ENCODE peak calls at places on chromosome 17, in eight cellular contexts. S is dorsolateral prefrontal cortex, J is psoas muscle, W is PC-9, R is body of pancreas, C is ovary, F is fibroblast of lung, A is PC-3. P is an unnamed sample.

GRCh38 chr17:45680360-45680759 is 103.8 kb upstream of the CRHR1 start:
- DNase-seq in J (no peak), W (no peak), S (no peak), F (no peak), C (no peak), A (no peak), R (peak; percentile 22), P (no peak)

GRCh38 chr17:34241062-34241461 is 14.0 kb upstream of the CCL2 start:
- DNase-seq in C (no peak), J (peak; percentile 87), W (no peak), R (peak; percentile 54), A (no peak), S (no peak), F (peak; percentile 49), P (no peak)

GRCh38 chr17:49708515-49709161 is 874 bp upstream of the SLC35B1 start:
- DNase-seq in C (no peak), F (peak; percentile 15), R (no peak), S (no peak), W (peak; percentile 32), A (peak; percentile 28), J (no peak), P (no peak)

GRCh38 chr17:45440161-45440859 is 7.6 kb upstream of the ARHGAP27 start:
- DNase-seq in S (no peak), R (no peak), A (peak; percentile 84), J (no peak), F (peak; percentile 7), W (peak; percentile 90), C (no peak), P (no peak)

GRCh38 chr17:37520174-37520573 is 30.5 kb downstream of the DUSP14 start:
- DNase-seq in S (no peak), F (no peak), C (no peak), A (no peak), J (no peak), W (no peak), R (no peak), P (no peak)

GRCh38 chr17:57536789-57537523 is 208.1 kb downstream of the CCDC182 start:
- DNase-seq in C (no peak), S (no peak), J (no peak), A (no peak), R (no peak), W (no peak), F (no peak), P (no peak)

GRCh38 chr17:35314415-35315216 is 58.8 kb downstream of the SLFN11 start:
- DNase-seq in C (no peak), F (no peak), W (no peak), R (no peak), S (no peak), A (no peak), J (no peak), P (no peak)

GRCh38 chr17:40451420-40451819 is 8.2 kb downstream of the IGFBP4 start:
- DNase-seq in C (peak; percentile 91), F (peak; percentile 88), R (peak; percentile 62), S (no peak), W (no peak), J (peak; percentile 91), A (no peak), P (no peak)

GRCh38 chr17:44556854-44557606 is at the start of gene FZD2:
- DNase-seq in J (peak; percentile 84), S (no peak), C (peak; percentile 88), W (peak; percentile 90), R (peak; percentile 76), A (peak; percentile 98), F (peak; percentile 98), P (peak; percentile 97)

GRCh38 chr17:57607553-57608120 is 137.5 kb downstream of the CCDC182 start:
- DNase-seq in F (no peak), R (no peak), A (peak; percentile 83), W (peak; percentile 64), J (peak; percentile 72), S (no peak), C (no peak), P (no peak)

GRCh38 chr17:49565948-49566491 is 9.7 kb upstream of the NXPH3 start:
- DNase-seq in A (peak; percentile 46), R (peak; percentile 84), C (peak; percentile 93), F (peak; percentile 5), J (peak; percentile 91), W (no peak), S (no peak), P (no peak)

GRCh38 chr17:10285896-10286295 is 86.9 kb downstream of the MYH13 start:
- DNase-seq in A (no peak), R (no peak), S (no peak), F (no peak), C (no peak), J (no peak), W (no peak), P (no peak)

GRCh38 chr17:80002242-80002641 is 33.4 kb downstream of the TBC1D16 start:
- DNase-seq in W (no peak), F (no peak), R (no peak), S (no peak), A (no peak), J (no peak), C (no peak), P (no peak)

GRCh38 chr17:81842378-81842724 is 7.5 kb upstream of the PPP1R27 start:
- DNase-seq in R (no peak), F (no peak), S (no peak), W (no peak), A (no peak), C (no peak), J (no peak), P (no peak)

GRCh38 chr17:27473748-27474609 is 17.7 kb downstream of the KSR1 start:
- DNase-seq in A (no peak), W (no peak), S (no peak), C (no peak), F (no peak), R (peak; percentile 81), J (no peak), P (no peak)

GRCh38 chr17:20143740-20144139 is 134.6 kb downstream of the SPECC1 start:
- DNase-seq in C (no peak), J (no peak), F (no peak), W (no peak), A (no peak), R (no peak), S (no peak), P (no peak)

GRCh38 chr17:38598536-38598935 is 7.2 kb downstream of the SRCIN1 start:
- DNase-seq in C (no peak), F (peak; percentile 79), S (no peak), W (peak; percentile 87), J (no peak), A (peak; percentile 76), R (peak; percentile 86), P (peak; percentile 61)

GRCh38 chr17:1360975-1361374 is 39.0 kb downstream of the YWHAE start:
- DNase-seq in F (no peak), W (no peak), C (no peak), A (no peak), S (no peak), J (no peak), R (no peak), P (no peak)

GRCh38 chr17:39352511-39352910 is 48.9 kb downstream of the FBXL20 start:
- DNase-seq in J (no peak), A (no peak), S (no peak), C (no peak), W (no peak), R (no peak), F (no peak), P (no peak)

GRCh38 chr17:80210348-80211108 is 9.6 kb downstream of the SGSH start:
- DNase-seq in J (no peak), A (no peak), R (no peak), S (no peak), C (no peak), F (no peak), W (no peak), P (no peak)

DNA sequence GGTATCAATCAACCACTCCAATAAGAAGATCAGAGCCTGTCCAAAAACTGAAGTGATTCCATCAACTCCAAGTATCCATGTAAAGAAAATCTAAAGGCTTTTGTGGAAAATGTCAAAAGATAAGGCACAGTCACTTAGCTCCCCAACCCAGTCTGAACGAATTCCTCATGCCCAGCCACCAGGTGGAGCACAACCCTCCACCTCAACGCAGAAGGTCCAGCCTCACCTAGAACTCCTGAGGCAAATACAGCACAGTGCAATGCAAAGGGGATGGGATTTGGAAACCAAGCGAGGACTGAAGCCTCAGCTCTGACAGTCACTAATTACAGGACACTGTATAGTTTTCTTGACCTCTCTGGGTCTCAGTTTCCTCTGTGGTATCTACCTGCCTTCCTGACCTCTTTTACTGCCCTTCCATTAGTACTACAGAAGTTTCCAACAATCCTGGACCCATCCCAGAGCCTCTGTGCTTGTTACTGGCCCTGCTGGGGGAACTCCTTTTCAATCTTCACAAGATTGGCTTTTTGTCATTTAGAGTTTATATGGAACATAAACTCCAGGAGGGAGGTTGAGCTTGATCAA is 2.0 kb downstream of the NCBP3 start:
- DNase-seq in J (no peak), A (peak; percentile 63), S (no peak), C (no peak), R (peak; percentile 58), F (peak; percentile 22), W (peak; percentile 46), P (no peak)
- TF ChIP-seq CTCF in J (peak; percentile 42), A (peak; percentile 79), S (peak; percentile 25), C (no peak), R (peak; percentile 56), F (peak; percentile 67), W (peak; percentile 76), P (peak; percentile 77)

DNA sequence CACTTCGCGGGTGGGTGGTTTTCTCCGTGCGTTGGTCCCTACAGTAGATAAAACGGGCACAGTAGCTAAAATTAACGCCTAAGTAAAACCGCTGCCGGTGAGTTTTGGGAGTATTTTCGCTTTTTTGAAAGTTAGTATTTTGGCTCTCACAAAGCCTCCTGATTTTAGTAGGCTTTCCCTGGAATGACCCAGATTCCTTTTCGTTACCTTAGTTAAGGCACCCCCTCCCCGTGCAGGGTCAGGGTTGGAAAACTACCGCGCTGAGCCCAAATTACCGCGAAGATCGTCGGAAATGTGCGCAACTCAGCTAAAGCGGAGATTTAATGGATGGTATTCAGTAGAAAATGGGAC is 28.3 kb upstream of the ST6GALNAC1 start:
- DNase-seq in W (no peak), A (no peak), C (no peak), J (no peak), S (no peak), R (no peak), F (no peak), P (no peak)
- H3K27ac ChIP-seq in W (peak overlapping the region; percentile 37), A (peak overlapping the region; percentile 33), C (peak overlapping the region; percentile 4), J (peak overlapping the region; percentile 87), S (peak overlapping the region; percentile 90), R (peak overlapping the region; percentile 95), F (peak overlapping the region; percentile 58), P (peak overlapping the region; percentile 45)

GRCh38 chr17:43368740-43369506 is 29.9 kb upstream of the ARL4D start:
- DNase-seq in S (peak; percentile 61), R (peak; percentile 88), C (peak; percentile 84), W (peak; percentile 77), J (peak; percentile 91), F (peak; percentile 78), A (peak; percentile 38), P (peak; percentile 75)
- TF ChIP-seq CTCF in S (peak; percentile 10), R (no peak), C (no peak), W (peak; percentile 11), J (peak; percentile 5), F (no peak), A (no peak), P (peak; percentile 30)

DNA sequence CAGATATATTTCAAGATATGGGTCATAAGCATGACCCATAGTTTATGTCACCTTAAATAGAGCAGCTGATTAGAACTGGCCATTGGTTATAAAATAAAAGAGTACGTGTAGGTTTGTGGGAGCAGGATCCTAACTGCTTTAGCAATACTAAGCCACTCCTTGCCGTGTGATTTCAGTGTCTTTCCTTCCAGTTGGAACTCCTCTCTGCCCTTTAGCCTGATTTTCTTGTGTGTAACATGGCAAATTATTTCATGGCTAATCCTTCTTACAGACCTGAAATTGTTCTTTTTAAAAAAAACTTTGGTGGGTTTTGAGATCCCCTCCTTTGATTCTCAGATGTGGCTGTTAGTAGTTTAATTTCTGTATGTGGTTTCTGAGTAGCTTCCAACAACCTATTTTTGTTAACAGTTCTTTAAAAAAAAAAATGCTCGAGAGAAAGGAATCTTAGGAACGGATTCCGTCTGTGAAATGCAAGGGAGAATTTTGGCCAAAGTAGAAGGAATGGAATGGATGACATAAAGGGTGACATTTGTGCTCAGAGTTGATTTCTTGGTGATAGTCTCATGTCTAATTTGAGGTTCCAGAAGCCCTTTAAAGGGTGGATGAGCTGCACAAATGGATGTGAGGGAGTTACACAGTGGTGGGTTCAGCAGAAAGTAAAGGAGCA is 40.0 kb downstream of the DHRS7B start:
- DNase-seq in S (no peak), C (no peak), F (peak; percentile 69), J (no peak), R (no peak), W (no peak), A (no peak), P (no peak)
- H3K27ac ChIP-seq in S (peak overlapping the region; percentile 58), C (peak overlapping the region; percentile 74), F (peak overlapping the region; percentile 40), J (peak overlapping the region; percentile 96), R (peak overlapping the region; percentile 61), W (no peak overlapping the region), A (no peak overlapping the region), P (no peak overlapping the region)